ENCODE peak calls at places on chromosomes 4 and X, in ten cellular contexts. E, O, F, Q, L, X, G, D, R and Y are unnamed samples. For H3K4me1, the result is how much of the 10 kb centered on the place peaks cover.

GRCh38 chr4:20662851-20663250 is 37.4 kb upstream of the PACRGL start:
- DNase-seq in E (no peak), O (no peak), F (peak), Q (no peak), L (no peak), X (peak), G (no peak), D (no peak), R (no peak), Y (no peak)

GRCh38 chrX:66676990-66677389 is 38.1 kb upstream of the EDA2R start:
- DNase-seq in E (no peak), O (no peak), F (no peak), Q (no peak), L (no peak), X (peak), G (no peak), D (no peak), R (peak), Y (no peak)

GRCh38 chr4:38163216-38164006 is 203.2 kb downstream of the PTTG2 start:
- DNase-seq in E (no peak), O (no peak), F (peak), Q (no peak), L (no peak), X (peak), G (no peak), D (no peak), R (no peak), Y (no peak)

GRCh38 chr4:112938461-112939058 is 110.9 kb upstream of the ANK2 start:
- DNase-seq in E (no peak), O (no peak), F (peak), Q (peak), L (no peak), X (peak), G (no peak), D (no peak), R (peak), Y (no peak)

GRCh38 chrX:45850775-45851433 is 650.2 kb upstream of the DIPK2B start:
- DNase-seq in E (peak), O (peak), F (peak), Q (peak), L (no peak), X (peak), G (no peak), D (no peak), R (peak), Y (peak)

GRCh38 chr4:102169345-102169744 is 175.9 kb downstream of the SLC39A8 start:
- DNase-seq in E (peak), O (no peak), F (no peak), Q (peak), L (no peak), X (no peak), G (no peak), D (peak), R (peak), Y (no peak)

GRCh38 chr4:47469951-47470350 is 6.4 kb upstream of the COMMD8 start:
- DNase-seq in E (no peak), O (no peak), F (no peak), Q (no peak), L (no peak), X (peak), G (no peak), D (no peak), R (no peak), Y (no peak)

GRCh38 chrX:134631404-134632346 is 26.6 kb downstream of the PLAC1 start:
- DNase-seq in E (no peak), O (no peak), F (no peak), Q (no peak), L (no peak), X (peak), G (no peak), D (peak), R (peak), Y (peak)

GRCh38 chr4:123104275-123104674 is 181.9 kb upstream of the NUDT6 start:
- DNase-seq in E (no peak), O (no peak), F (no peak), Q (no peak), L (no peak), X (peak), G (no peak), D (no peak), R (peak), Y (no peak)

GRCh38 chr4:100257567-100257966 is 67.3 kb upstream of the DDIT4L start:
- DNase-seq in E (no peak), O (no peak), F (peak), Q (peak), L (no peak), X (peak), G (no peak), D (no peak), R (no peak), Y (no peak)

GRCh38 chr4:79638735-79639134 is 230.7 kb upstream of the GK2 start:
- DNase-seq in E (no peak), O (no peak), F (no peak), Q (no peak), L (no peak), X (no peak), G (no peak), D (no peak), R (no peak), Y (no peak)

GRCh38 chrX:41300758-41301437 is 33.1 kb upstream of the DDX3X start:
- DNase-seq in E (no peak), O (no peak), F (peak), Q (no peak), L (no peak), X (peak), G (peak), D (no peak), R (peak), Y (no peak)

GRCh38 chrX:45379186-45379585 is 178.5 kb upstream of the DIPK2B start:
- DNase-seq in E (no peak), O (no peak), F (no peak), Q (no peak), L (no peak), X (no peak), G (no peak), D (no peak), R (no peak), Y (no peak)

GRCh38 chr4:2083116-2083825 is 24.1 kb downstream of the NAT8L start:
- DNase-seq in E (no peak), O (peak), F (no peak), Q (no peak), L (no peak), X (no peak), G (no peak), D (no peak), R (no peak), Y (no peak)

GRCh38 chr4:133058701-133059100 is 90.4 kb upstream of the PCDH10 start:
- DNase-seq in E (no peak), O (no peak), F (no peak), Q (peak), L (no peak), X (no peak), G (no peak), D (no peak), R (no peak), Y (no peak)

GRCh38 chr4:152052431-152053057 is 291.7 kb upstream of the GATB start:
- DNase-seq in E (no peak), O (no peak), F (no peak), Q (no peak), L (no peak), X (peak), G (no peak), D (no peak), R (no peak), Y (no peak)

GRCh38 chr4:152047451-152047850 is 286.6 kb upstream of the GATB start:
- DNase-seq in E (no peak), O (no peak), F (no peak), Q (no peak), L (no peak), X (no peak), G (no peak), D (no peak), R (no peak), Y (no peak)

GRCh38 chr4:152054731-152055130 is 293.9 kb upstream of the GATB start:
- DNase-seq in E (no peak), O (no peak), F (no peak), Q (no peak), L (no peak), X (no peak), G (no peak), D (no peak), R (no peak), Y (no peak)

GRCh38 chr4:152045781-152046571 is 285.2 kb upstream of the GATB start:
- DNase-seq in E (peak), O (peak), F (no peak), Q (peak), L (no peak), X (no peak), G (no peak), D (peak), R (peak), Y (no peak)

GRCh38 chr4:152050098-152050497 is 289.3 kb upstream of the GATB start:
- DNase-seq in E (no peak), O (no peak), F (no peak), Q (no peak), L (no peak), X (no peak), G (no peak), D (no peak), R (no peak), Y (no peak)
- H3K4me1 ChIP-seq in E (under half), O (under half), F (under half), Q (under half), L (under half), X (under half), G (under half), D (under half), R (under half), Y (under half)

GRCh38 chr4:128068927-128069326 is 7.8 kb downstream of the LARP1B start:
- DNase-seq in E (peak), O (no peak), F (peak), Q (peak), L (no peak), X (peak), G (no peak), D (peak), R (peak), Y (no peak)
- TF ChIP-seq CTCF in E (peak), O (peak), F (peak), Q (peak), L (no peak), X (peak), G (no peak), D (peak), R (peak), Y (no peak)

DNA sequence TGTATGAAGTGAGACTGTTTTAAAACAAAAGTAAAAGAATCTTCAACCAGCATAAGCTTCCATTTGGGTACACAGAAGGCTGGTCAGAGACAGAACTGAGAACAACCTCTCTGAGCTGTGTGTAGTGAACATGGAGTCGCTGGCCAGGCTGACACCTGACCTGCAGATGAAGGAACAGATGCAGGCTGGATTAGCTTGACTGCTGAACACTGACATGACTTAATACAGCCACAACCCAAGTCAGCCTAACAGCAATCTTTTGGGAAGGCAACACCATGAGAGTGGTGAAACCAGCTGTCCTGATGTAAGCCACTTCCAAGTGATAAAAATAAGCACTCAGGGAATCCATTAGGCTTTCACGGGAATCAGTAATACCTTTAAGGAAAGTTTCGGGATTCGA is 10.1 kb downstream of the SCARB2 start:
- DNase-seq in E (no peak), O (no peak), F (no peak), Q (no peak), L (no peak), X (no peak), G (no peak), D (no peak), R (no peak), Y (no peak)
- H3K4me1 ChIP-seq in E (under half), O (half or more), F (under half), Q (under half), L (under half), X (under half), G (half or more), D (half or more), R (under half), Y (under half)

GRCh38 chrX:68084765-68085164 is 348.5 kb downstream of the OPHN1 start:
- DNase-seq in E (no peak), O (no peak), F (no peak), Q (no peak), L (no peak), X (peak), G (peak), D (no peak), R (no peak), Y (peak)
- TF ChIP-seq CTCF in E (no peak), O (no peak), F (no peak), Q (no peak), L (no peak), X (no peak), G (no peak), D (no peak), R (no peak), Y (no peak)

DNA sequence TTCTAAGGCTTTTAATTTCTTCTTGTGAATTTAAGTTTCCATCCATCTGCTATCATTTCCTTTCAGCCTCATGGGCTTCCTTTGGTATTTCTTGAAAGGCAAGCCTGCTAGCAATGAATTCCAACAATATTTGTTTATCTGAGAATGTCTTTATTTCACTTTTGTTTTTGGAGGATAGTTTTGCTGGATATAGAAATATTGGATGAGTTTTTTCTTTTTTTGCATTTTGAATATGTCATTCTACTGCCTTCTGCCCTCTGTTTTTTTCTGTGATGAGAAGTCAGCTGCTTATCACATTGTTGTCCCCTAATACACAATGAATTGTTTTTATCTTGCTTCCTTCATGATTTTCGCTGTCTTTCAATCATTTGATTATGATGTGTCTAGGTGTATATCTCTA is 13.2 kb upstream of the SORCS2 start:
- DNase-seq in E (no peak), O (no peak), F (no peak), Q (no peak), L (no peak), X (no peak), G (no peak), D (no peak), R (no peak), Y (no peak)
- H3K4me1 ChIP-seq in E (under half), O (under half), F (under half), Q (under half), L (under half), X (under half), G (under half), D (under half), R (under half), Y (under half)

DNA sequence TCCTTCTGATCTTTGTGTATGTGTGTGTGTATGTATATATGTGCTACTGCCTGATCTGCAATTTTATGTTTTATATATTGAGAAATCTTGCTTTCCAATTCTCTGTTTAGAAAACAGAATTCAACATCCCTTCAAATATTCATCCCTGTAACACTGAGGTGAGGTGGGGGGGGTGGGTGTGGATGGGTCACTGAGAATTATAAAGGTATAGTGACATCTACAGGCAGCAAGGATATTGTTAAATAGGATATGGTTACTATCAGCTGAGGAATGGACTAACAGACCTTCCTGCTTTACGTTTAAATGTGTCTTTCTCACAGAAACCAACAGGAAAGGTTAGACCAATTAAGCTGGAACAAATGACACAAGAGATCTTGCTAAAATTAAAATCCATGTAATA is 19.0 kb upstream of the MAGEB2 start:
- DNase-seq in E (no peak), O (no peak), F (peak), Q (peak), L (no peak), X (peak), G (no peak), D (no peak), R (peak), Y (no peak)
- TF ChIP-seq CTCF in E (no peak), O (peak), F (peak), Q (peak), L (no peak), X (peak), G (peak), D (no peak), R (peak), Y (no peak)

GRCh38 chr4:168848112-168848511 is 161.9 kb downstream of the CBR4 start:
- DNase-seq in E (no peak), O (no peak), F (no peak), Q (no peak), L (no peak), X (no peak), G (peak), D (peak), R (peak), Y (no peak)
- H3K4me1 ChIP-seq in E (under half), O (under half), F (under half), Q (half or more), L (under half), X (under half), G (under half), D (under half), R (under half), Y (under half)

GRCh38 chrX:6645216-6645615 is 110.3 kb upstream of the VCX3A start:
- DNase-seq in E (no peak), O (no peak), F (no peak), Q (no peak), L (no peak), X (no peak), G (no peak), D (no peak), R (no peak), Y (no peak)

GRCh38 chrX:6640727-6641126 is 105.8 kb upstream of the VCX3A start:
- DNase-seq in E (no peak), O (no peak), F (no peak), Q (no peak), L (no peak), X (no peak), G (no peak), D (no peak), R (no peak), Y (no peak)

DNA sequence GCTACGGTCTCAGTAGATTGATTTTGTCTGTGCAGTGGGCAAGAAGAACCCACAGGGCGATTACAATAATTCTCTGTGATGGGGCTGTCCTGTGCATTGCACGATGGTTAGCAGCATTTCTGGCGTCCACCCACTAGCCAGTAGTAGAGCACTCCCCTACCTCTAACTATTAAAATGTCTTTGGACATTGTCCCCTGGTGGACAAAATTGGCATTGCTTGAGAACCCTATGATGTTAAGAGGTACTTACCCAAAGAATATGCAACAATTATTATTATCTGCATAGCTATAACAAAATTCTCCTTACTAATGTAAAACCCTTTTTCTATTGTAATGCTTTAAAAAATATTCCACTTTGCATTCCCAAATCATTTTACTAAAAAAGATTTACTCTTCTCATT is 109.5 kb upstream of the VCX3A start:
- DNase-seq in E (no peak), O (no peak), F (peak), Q (peak), L (no peak), X (no peak), G (no peak), D (peak), R (peak), Y (no peak)
- TF ChIP-seq CTCF in E (no peak), O (no peak), F (peak), Q (peak), L (no peak), X (no peak), G (no peak), D (peak), R (peak), Y (no peak)

DNA sequence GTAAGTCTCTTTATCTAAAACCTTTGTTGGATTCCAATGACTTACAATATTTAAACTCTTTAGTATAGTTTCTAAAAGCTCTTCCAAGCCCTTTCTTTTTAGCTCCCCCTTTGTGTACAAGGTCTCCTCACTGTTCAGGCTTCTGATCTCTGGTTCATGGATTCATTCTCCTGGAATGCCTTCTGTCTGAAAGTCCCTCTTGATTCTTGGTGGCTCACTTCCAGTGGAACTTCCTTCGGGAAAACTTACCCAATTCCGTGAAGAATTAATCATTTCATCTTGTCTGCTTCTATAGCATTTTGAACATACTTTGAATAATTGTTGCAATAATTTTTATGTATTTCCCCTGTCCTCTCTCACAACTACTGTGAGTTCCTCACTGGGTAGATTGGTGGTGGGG is 3.6 kb downstream of the ARHGAP24 start:
- DNase-seq in E (no peak), O (no peak), F (no peak), Q (no peak), L (no peak), X (no peak), G (no peak), D (no peak), R (no peak), Y (no peak)
- H3K4me1 ChIP-seq in E (under half), O (under half), F (under half), Q (under half), L (under half), X (under half), G (under half), D (under half), R (under half), Y (under half)